ENCODE peak calls at places on chromosome 10, in seven cellular contexts. T is fibroblast of gingiva, H is AG08395, X is cardiac muscle cell, D is lung microvascular endothelial cell, R is iris pigment epithelial cell, W is NCI-H69. K is an unnamed sample.
A peak's percentile ranks its signal among the peaks of the same experiment; 100 is the strongest.

GRCh38 chr10:129466703-129467345 is at the start of gene MGMT:
- DNase-seq in X (peak; percentile 91), H (peak; percentile 99), D (peak; percentile 72), R (peak; percentile 70), T (peak; percentile 82), W (peak; percentile 11), K (peak; percentile 96)

GRCh38 chr10:114492351-114493037 is 88.2 kb upstream of the AFAP1L2 start:
- DNase-seq in X (no peak), D (peak; percentile 55), T (no peak), R (peak; percentile 18), W (peak; percentile 15), H (no peak), K (no peak)

GRCh38 chr10:125627646-125628045 is 55.3 kb downstream of the TEX36 start:
- DNase-seq in T (no peak), X (no peak), H (no peak), R (no peak), W (no peak), D (no peak), K (no peak)

GRCh38 chr10:72087969-72088878 is at the start of gene SPOCK2:
- DNase-seq in W (peak; percentile 50), T (no peak), R (no peak), D (no peak), X (no peak), H (no peak), K (no peak)

GRCh38 chr10:111648046-111648445 is 535.5 kb downstream of the GPAM start:
- DNase-seq in R (peak; percentile 10), W (no peak), T (peak; percentile 89), D (no peak), H (peak; percentile 94), X (no peak), K (no peak)

GRCh38 chr10:17026686-17027485 is 102.7 kb downstream of the CUBN start:
- DNase-seq in H (no peak), T (peak; percentile 69), W (no peak), X (no peak), R (peak; percentile 67), D (peak; percentile 83), K (no peak)

GRCh38 chr10:110717830-110718595 is 73.9 kb downstream of the RBM20 start:
- DNase-seq in H (no peak), R (no peak), T (no peak), W (no peak), D (no peak), X (peak; percentile 44), K (no peak)

GRCh38 chr10:6123467-6124042 is 34.7 kb downstream of the RBM17 start:
- DNase-seq in D (no peak), X (no peak), W (no peak), H (no peak), R (no peak), T (no peak), K (no peak)

GRCh38 chr10:612696-613095 is 76.8 kb downstream of the DIP2C start:
- DNase-seq in R (no peak), X (no peak), H (no peak), D (no peak), T (no peak), W (no peak), K (no peak)

GRCh38 chr10:58414270-58415041 is 29.2 kb downstream of the TFAM start:
- DNase-seq in D (peak; percentile 6), T (peak; percentile 69), W (peak; percentile 62), X (peak; percentile 59), R (peak; percentile 73), H (peak; percentile 74), K (peak; percentile 59)

GRCh38 chr10:8238989-8239388 is 184.5 kb downstream of the GATA3 start:
- DNase-seq in X (no peak), R (no peak), T (no peak), D (no peak), W (no peak), H (no peak), K (no peak)